ENCODE peak calls at places on chromosomes 12 and 14, in five cellular contexts. Z is psoas muscle, C is heart left ventricle, G is GM06990, L is GM10248. N is an unnamed sample.

GRCh38 chr12:44405267-44405666 is 470.8 kb downstream of the NELL2 start:
- DNase-seq in C (no peak), G (no peak), L (no peak), Z (no peak), N (no peak)

GRCh38 chr12:57242691-57243454 is 8.1 kb downstream of the STAC3 start:
- DNase-seq in C (peak; percentile 82), G (peak; percentile 79), L (peak; percentile 72), Z (peak; percentile 76), N (peak; percentile 62)

GRCh38 chr14:98877065-98877464 is 394.9 kb downstream of the BCL11B start:
- DNase-seq in L (no peak), G (no peak), C (no peak), Z (no peak), N (no peak)

GRCh38 chr12:89213747-89214146 is 138.6 kb downstream of the DUSP6 start:
- DNase-seq in C (no peak), L (no peak), Z (no peak), G (no peak), N (no peak)

GRCh38 chr14:70622111-70622712 is 19.5 kb upstream of the TTC9 start:
- DNase-seq in Z (no peak), G (no peak), L (peak; percentile 66), C (no peak), N (peak; percentile 57)

GRCh38 chr12:18158774-18159557 is 69.0 kb upstream of the RERGL start:
- DNase-seq in Z (no peak), C (no peak), L (peak; percentile 3), G (no peak), N (peak; percentile 13)

GRCh38 chr12:79692860-79693605 is 2.3 kb upstream of the PAWR start:
- DNase-seq in L (no peak), C (no peak), Z (no peak), G (no peak), N (no peak)

GRCh38 chr12:132496270-132496669 is 6.3 kb downstream of the FBRSL1 start:
- DNase-seq in Z (no peak), G (no peak), C (no peak), L (no peak), N (no peak)

GRCh38 chr14:61229475-61229888 is 51.7 kb downstream of the TMEM30B start:
- DNase-seq in G (no peak), L (no peak), C (no peak), Z (no peak), N (no peak)

GRCh38 chr14:68278568-68279436 is 459.2 kb downstream of the RAD51B start:
- DNase-seq in C (no peak), Z (no peak), G (no peak), L (no peak), N (no peak)

GRCh38 chr12:30047499-30048262 is 263.9 kb upstream of the TMTC1 start:
- DNase-seq in Z (no peak), C (no peak), L (no peak), G (no peak), N (no peak)

GRCh38 chr12:30044206-30044605 is 260.5 kb upstream of the TMTC1 start:
- DNase-seq in G (no peak), Z (no peak), C (no peak), L (no peak), N (no peak)

GRCh38 chr12:30043151-30043550 is 259.4 kb upstream of the TMTC1 start:
- DNase-seq in Z (no peak), C (no peak), L (no peak), G (no peak), N (no peak)

GRCh38 chr12:30045171-30045570 is 261.4 kb upstream of the TMTC1 start:
- DNase-seq in G (no peak), Z (no peak), C (no peak), L (no peak), N (no peak)

DNA sequence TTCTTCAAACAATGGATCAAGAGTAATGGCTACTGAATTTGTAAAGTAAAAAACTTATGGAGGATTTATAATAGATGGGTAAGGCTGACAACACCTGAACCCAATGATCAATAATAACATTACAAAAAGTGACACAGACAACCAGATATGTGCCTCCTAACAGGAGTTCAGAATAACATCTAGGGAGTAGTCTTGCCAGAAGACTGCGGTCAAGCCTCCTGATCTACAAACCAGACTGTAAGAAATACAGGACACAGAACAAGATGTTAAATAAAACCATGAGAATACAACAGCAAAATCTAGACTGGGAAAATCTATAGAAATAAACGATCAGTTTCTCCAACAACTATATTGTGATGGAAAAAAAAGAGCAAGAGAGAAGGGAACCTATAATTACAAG is 262.6 kb upstream of the TMTC1 start:
- DNase-seq in G (no peak), Z (no peak), C (no peak), L (no peak), N (no peak)
- TF ChIP-seq CTCF in G (no peak), Z (no peak), C (no peak), L (no peak), N (no peak)

DNA sequence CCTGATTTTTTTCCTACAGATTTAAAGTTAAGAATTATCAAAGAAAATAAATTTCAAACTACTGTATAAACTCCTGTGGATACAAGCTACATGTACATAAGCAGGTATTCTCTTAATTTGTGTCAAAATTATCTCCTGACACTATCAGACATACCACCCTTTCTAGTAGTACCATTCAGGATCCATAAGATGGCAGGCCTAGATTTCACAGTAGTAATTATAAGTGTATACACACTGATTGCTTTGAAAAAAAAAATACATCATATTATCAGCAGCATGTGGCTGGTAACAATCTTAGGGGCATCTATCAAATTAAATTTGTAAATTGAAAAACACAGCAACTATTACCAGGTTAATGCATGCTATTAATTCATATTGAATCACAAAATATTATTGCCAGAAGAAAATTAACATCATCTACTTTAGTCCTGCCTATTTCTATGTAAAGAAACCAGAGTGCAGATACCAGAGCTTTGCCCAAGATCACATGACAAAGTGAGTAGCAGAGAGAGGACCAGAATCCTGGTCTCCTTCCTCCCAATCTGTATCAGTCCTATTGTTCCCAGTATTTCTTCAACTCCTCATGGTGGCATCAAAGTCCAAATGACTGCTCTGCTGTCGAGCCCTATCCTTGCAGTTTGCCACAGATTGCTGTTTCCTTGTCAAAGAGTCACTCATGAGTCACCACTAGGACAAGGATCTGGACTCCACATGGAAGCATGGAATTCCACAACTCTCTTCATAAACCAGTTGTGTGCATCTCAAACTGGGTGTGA is 27.7 kb upstream of the CALM1 start:
- DNase-seq in G (no peak), C (no peak), Z (no peak), L (no peak), N (no peak)
- TF ChIP-seq CTCF in G (no peak), C (no peak), Z (peak; percentile 14), L (no peak), N (no peak)

GRCh38 chr12:12054993-12055392 is 15.7 kb upstream of the BCL2L14 start:
- DNase-seq in Z (no peak), L (no peak), G (no peak), C (no peak), N (no peak)

GRCh38 chr12:12051668-12052067 is 19.1 kb upstream of the BCL2L14 start:
- DNase-seq in G (no peak), Z (no peak), C (no peak), L (no peak), N (no peak)

DNA sequence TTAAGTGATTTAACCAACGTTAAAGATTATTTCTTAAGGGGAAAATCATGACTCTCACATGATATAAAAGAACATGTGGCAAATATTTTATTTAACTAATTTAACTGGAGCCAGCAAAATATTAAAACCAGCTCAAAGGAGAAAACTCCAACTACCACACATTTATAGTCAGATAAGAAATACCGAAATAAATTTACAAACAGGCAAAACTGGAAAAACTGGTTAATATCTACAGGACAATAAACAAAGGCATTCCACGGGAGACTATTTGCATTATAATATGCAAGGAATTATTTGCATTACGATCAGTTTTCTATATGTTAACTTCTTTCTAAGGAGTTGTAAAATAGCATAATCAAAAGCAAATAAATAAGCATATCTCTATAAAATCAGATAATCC is 13.8 kb upstream of the BCL2L14 start:
- DNase-seq in L (no peak), C (no peak), G (no peak), Z (no peak), N (no peak)
- TF ChIP-seq CTCF in L (no peak), C (no peak), G (no peak), Z (no peak), N (no peak)

GRCh38 chr12:109612975-109613502 is 39.4 kb downstream of the MVK start:
- DNase-seq in C (no peak), Z (no peak), G (no peak), L (no peak), N (no peak)
- TF ChIP-seq CTCF in C (no peak), Z (no peak), G (peak; percentile 39), L (no peak), N (no peak)

DNA sequence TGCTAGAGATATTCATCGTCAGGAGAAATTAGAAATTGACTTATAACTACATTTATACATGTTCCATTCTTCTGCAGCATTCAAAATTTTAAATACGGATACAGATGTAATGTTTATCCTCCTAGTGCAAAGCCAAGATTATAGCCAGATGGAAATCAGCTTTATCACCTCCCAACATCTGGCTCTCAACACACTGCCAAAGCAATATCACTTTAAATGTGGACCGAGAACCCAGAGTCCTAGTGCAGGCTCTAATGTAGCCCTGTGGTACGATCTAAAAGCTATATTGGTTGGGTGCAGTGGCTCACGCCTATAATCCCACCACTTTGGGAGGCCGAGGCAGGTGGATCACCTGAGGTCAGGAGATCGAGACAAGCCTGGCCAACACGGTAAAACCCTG is 6.5 kb downstream of the MLH3 start:
- DNase-seq in G (no peak), Z (no peak), L (no peak), C (no peak), N (no peak)
- TF ChIP-seq CTCF in G (no peak), Z (no peak), L (no peak), C (no peak), N (no peak)

DNA sequence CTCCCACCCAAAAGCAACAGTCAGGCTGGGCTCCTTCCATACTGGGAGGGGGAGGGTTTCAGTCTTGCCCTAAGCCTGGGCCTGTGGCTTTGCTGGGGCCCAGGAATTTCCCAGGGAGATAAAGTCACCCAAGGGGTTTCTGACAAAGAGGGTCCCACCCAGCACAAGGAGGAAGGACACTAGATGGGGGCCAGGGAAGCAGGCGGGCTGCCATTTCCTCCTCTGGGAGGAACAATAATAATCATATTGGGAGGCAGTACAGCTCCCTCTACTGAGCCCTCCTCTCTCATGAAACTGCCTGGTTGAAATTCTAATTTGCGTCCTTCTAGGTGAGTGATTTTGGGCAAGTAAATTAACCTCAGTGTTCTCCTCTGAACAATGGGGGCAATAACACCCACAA is 7.9 kb downstream of the SLC8B1 start:
- DNase-seq in C (no peak), Z (no peak), G (no peak), L (no peak), N (no peak)
- TF ChIP-seq CTCF in C (no peak), Z (no peak), G (no peak), L (peak; percentile 24), N (no peak)

GRCh38 chr14:34023824-34024767 is 73.2 kb upstream of the EGLN3 start:
- DNase-seq in Z (no peak), L (no peak), G (no peak), C (no peak), N (no peak)
- TF ChIP-seq CTCF in Z (no peak), L (no peak), G (no peak), C (no peak), N (no peak)

GRCh38 chr14:79356040-79356439 is 855.3 kb downstream of the DIO2 start:
- DNase-seq in G (no peak), C (no peak), L (no peak), Z (no peak), N (no peak)
- TF ChIP-seq CTCF in G (no peak), C (no peak), L (no peak), Z (no peak), N (no peak)